ENCODE peak calls at places on chromosomes 2 and 18, in four cellular contexts. V, T, B and F are unnamed samples.

GRCh38 chr2:233499928-233500327 is 66.7 kb downstream of the USP40 start:
- DNase-seq in V (no peak), T (no peak), B (no peak), F (no peak)

GRCh38 chr2:64243081-64244048 is 99.1 kb upstream of the PELI1 start:
- DNase-seq in V (no peak), T (no peak), B (no peak), F (no peak)

GRCh38 chr2:169819106-169819505 is 5.6 kb downstream of the METTL5 start:
- DNase-seq in V (peak), T (peak), B (no peak), F (no peak)

GRCh38 chr2:113136828-113137775 is 9.7 kb downstream of the IL1RN start:
- DNase-seq in V (peak), T (peak), B (no peak), F (no peak)

GRCh38 chr18:35549515-35549914 is 32.0 kb upstream of the GALNT1 start:
- DNase-seq in V (no peak), T (peak), B (no peak), F (no peak)

GRCh38 chr2:128324008-128324896 is 5.6 kb upstream of the HS6ST1 start:
- DNase-seq in V (no peak), T (no peak), B (no peak), F (no peak)

GRCh38 chr2:173606619-173607305 is 252.1 kb downstream of the CDCA7 start:
- DNase-seq in V (no peak), T (no peak), B (no peak), F (no peak)

GRCh38 chr2:63047193-63047533 is 3.5 kb upstream of the OTX1 start:
- DNase-seq in V (no peak), T (no peak), B (no peak), F (no peak)

GRCh38 chr18:70181015-70181414 is 24.5 kb downstream of the RTTN start:
- DNase-seq in V (peak), T (peak), B (peak), F (no peak)

GRCh38 chr2:181656450-181657261 is at the start of gene CERKL:
- DNase-seq in V (peak), T (peak), B (no peak), F (no peak)

GRCh38 chr18:41967680-41968079 is 12.6 kb downstream of the PIK3C3 start:
- DNase-seq in V (no peak), T (peak), B (no peak), F (no peak)

GRCh38 chr2:241188386-241189092 is at the start of gene ANO7:
- DNase-seq in V (no peak), T (no peak), B (no peak), F (no peak)

GRCh38 chr18:13541621-13542519 is 184.5 kb downstream of the FAM210A start:
- DNase-seq in V (no peak), T (no peak), B (no peak), F (peak)

GRCh38 chr2:11896386-11896785 is 150.0 kb downstream of the LPIN1 start:
- DNase-seq in V (peak), T (no peak), B (no peak), F (no peak)

GRCh38 chr2:120926463-120927165 is 190.9 kb downstream of the GLI2 start:
- DNase-seq in V (peak), T (no peak), B (no peak), F (no peak)

GRCh38 chr2:70893186-70893585 is 42.5 kb upstream of the ATP6V1B1 start:
- DNase-seq in V (no peak), T (no peak), B (no peak), F (no peak)

GRCh38 chr2:174597347-174598047 is at the start of gene WIPF1:
- DNase-seq in V (peak), T (peak), B (no peak), F (no peak)

GRCh38 chr2:151481744-151482143 is 72.0 kb downstream of the RIF1 start:
- DNase-seq in V (no peak), T (no peak), B (no peak), F (no peak)

GRCh38 chr2:144117079-144117478 is 402.8 kb downstream of the ZEB2 start:
- DNase-seq in V (no peak), T (no peak), B (no peak), F (no peak)